ENCODE peak calls at places on chromosomes 6 and 20, in nine cellular contexts. T is ovary, P is stomach, R is astrocyte, Q is MM.1S, W is GM12878, D is prostate gland, M is left ventricle myocardium inferior, H is hepatocyte. G is an unnamed sample.
A peak's percentile ranks its signal among the peaks of the same experiment; 100 is the strongest.

GRCh38 chr6:170089937-170090335 is 200.9 kb downstream of the DLL1 start:
- DNase-seq in W (no peak), D (no peak), Q (no peak), R (no peak), P (no peak), M (no peak), T (no peak), H (no peak), G (no peak)

GRCh38 chr6:33851959-33852358 is 48.2 kb upstream of the MLN start:
- DNase-seq in T (no peak), D (no peak), R (no peak), W (no peak), H (peak; percentile 54), Q (no peak), M (no peak), P (no peak), G (no peak)

GRCh38 chr20:53902968-53903651 is 167.3 kb downstream of the BCAS1 start:
- DNase-seq in D (no peak), P (no peak), H (no peak), W (no peak), T (no peak), M (no peak), R (no peak), Q (no peak), G (no peak)

GRCh38 chr20:12965880-12966270 is 42.9 kb upstream of the SPTLC3 start:
- DNase-seq in R (no peak), D (no peak), H (no peak), T (no peak), Q (no peak), P (no peak), W (no peak), M (no peak), G (no peak)

GRCh38 chr6:113636357-113636824 is 220.8 kb upstream of the MARCKS start:
- DNase-seq in T (no peak), Q (no peak), W (no peak), P (no peak), H (no peak), R (peak; percentile 52), M (no peak), D (no peak), G (no peak)

GRCh38 chr20:23245553-23246128 is 105.0 kb upstream of the NXT1 start:
- DNase-seq in H (peak; percentile 81), W (peak; percentile 48), D (peak; percentile 32), R (no peak), Q (no peak), T (peak; percentile 34), P (peak; percentile 66), M (peak; percentile 72), G (peak; percentile 46)

GRCh38 chr6:38281131-38281530 is 358.6 kb downstream of the BTBD9 start:
- DNase-seq in W (no peak), T (no peak), Q (no peak), P (no peak), D (no peak), H (no peak), R (no peak), M (no peak), G (no peak)

GRCh38 chr20:41664584-41664983 is 46.4 kb upstream of the CHD6 start:
- DNase-seq in H (no peak), R (no peak), M (no peak), D (no peak), Q (peak; percentile 56), W (peak; percentile 59), T (no peak), P (no peak), G (no peak)

GRCh38 chr6:161837854-161838253 is 564.0 kb upstream of the AGPAT4 start:
- DNase-seq in R (peak; percentile 50), D (no peak), T (no peak), M (no peak), Q (no peak), W (no peak), P (no peak), H (no peak), G (no peak)

GRCh38 chr6:3991941-3992340 is 87.0 kb downstream of the FAM217A start:
- DNase-seq in P (no peak), R (no peak), T (no peak), H (no peak), D (no peak), M (no peak), Q (no peak), W (no peak), G (no peak)

GRCh38 chr20:11982289-11982957 is 64.7 kb downstream of the BTBD3 start:
- DNase-seq in T (no peak), Q (no peak), D (no peak), W (no peak), H (peak; percentile 28), R (no peak), P (peak; percentile 55), M (no peak), G (no peak)

GRCh38 chr6:25332165-25332564 is 53.0 kb downstream of the CARMIL1 start:
- DNase-seq in M (no peak), Q (no peak), T (no peak), R (no peak), D (no peak), W (no peak), P (no peak), H (no peak), G (no peak)

GRCh38 chr6:25329156-25329555 is 50.0 kb downstream of the CARMIL1 start:
- DNase-seq in M (no peak), R (no peak), P (no peak), D (no peak), T (no peak), Q (no peak), H (no peak), W (no peak), G (no peak)

GRCh38 chr6:25327372-25327771 is 48.2 kb downstream of the CARMIL1 start:
- DNase-seq in M (no peak), Q (no peak), R (no peak), D (no peak), W (no peak), T (no peak), P (no peak), H (no peak), G (no peak)

GRCh38 chr6:25331085-25331685 is 52.0 kb downstream of the CARMIL1 start:
- DNase-seq in Q (no peak), W (no peak), T (no peak), P (no peak), M (no peak), H (no peak), D (no peak), R (no peak), G (no peak)

DNA sequence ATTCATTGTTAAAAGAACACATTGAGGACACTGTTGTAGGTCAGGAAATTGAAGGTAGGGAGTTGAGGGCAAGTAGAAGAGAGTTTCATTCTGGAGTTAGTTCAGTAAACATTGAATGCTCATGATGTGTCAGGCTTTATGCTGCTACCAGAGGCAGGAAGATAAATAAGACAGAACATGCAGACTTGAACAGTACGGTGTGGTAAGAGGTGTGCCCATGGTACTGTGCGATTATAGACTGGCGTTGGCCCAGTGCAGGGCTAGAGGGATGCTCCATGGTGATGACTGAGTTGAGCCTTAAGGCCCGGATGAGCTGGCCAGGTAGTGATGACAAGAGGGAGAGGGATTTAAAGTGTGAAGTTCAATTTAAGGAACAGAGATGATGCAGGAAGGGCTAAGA is 50.8 kb downstream of the CARMIL1 start:
- DNase-seq in M (no peak), W (no peak), T (no peak), P (no peak), R (no peak), H (no peak), D (peak; percentile 54), Q (no peak), G (no peak)
- H3K4me1 ChIP-seq in M (peaks cover 53% of the 10 kb centered on the region), W (peaks cover 7% of the 10 kb centered on the region), T (peaks cover 2% of the 10 kb centered on the region), P (peaks cover 18% of the 10 kb centered on the region), R (no peaks in the 10 kb centered on the region), H (peaks cover 12% of the 10 kb centered on the region), D (peaks cover 4% of the 10 kb centered on the region), Q (peaks cover 22% of the 10 kb centered on the region), G (no peaks in the 10 kb centered on the region)

GRCh38 chr20:62516345-62516744 is 40.5 kb upstream of the GATA5 start:
- DNase-seq in W (no peak), P (peak; percentile 55), M (peak; percentile 40), H (no peak), D (no peak), Q (no peak), R (no peak), T (no peak), G (no peak)
- TF ChIP-seq CTCF in W (no peak), P (peak; percentile 29), M (peak; percentile 63), H (peak; percentile 25), D (no peak), Q (peak; percentile 19), R (no peak), T (no peak), G (peak; percentile 36)

GRCh38 chr6:46909371-46909770 is 12.4 kb downstream of the ADGRF5 start:
- DNase-seq in P (no peak), W (no peak), R (peak; percentile 33), M (no peak), T (no peak), Q (no peak), D (no peak), H (no peak), G (no peak)

GRCh38 chr6:46917002-46917401 is 4.7 kb downstream of the ADGRF5 start:
- DNase-seq in R (no peak), W (no peak), H (no peak), T (no peak), D (no peak), P (no peak), Q (no peak), M (no peak), G (no peak)

GRCh38 chr6:46918830-46919229 is 2.9 kb downstream of the ADGRF5 start:
- DNase-seq in Q (no peak), H (no peak), P (no peak), M (no peak), D (no peak), W (no peak), R (no peak), T (no peak), G (no peak)

DNA sequence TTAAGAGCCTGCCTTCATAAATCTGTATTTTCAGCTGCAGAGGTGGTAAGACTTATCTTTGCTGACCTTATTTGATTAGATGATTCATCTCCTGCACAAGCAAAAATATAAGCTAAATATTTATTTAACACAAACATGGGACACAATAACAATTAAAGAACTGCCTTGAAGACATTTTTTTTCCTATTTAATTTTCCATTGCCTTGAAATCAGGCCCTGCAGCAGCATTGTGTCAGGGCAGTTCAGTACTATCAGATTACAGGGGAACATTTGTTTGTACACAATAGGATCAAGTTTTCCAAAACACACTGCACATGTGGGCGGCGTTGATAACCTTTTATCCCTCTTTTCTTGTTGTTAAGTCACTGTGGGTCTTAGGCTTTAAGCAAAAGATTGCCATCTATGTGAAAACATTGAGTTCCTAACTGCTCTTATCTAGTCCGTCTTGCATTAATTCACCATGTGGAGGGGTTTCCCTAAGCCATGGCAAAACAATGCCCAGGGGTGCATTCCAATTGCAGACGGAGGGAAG is 7.4 kb downstream of the ADGRF5 start:
- DNase-seq in T (no peak), R (no peak), W (no peak), H (no peak), P (no peak), Q (no peak), D (no peak), M (no peak), G (no peak)
- H3K4me1 ChIP-seq in T (no peaks in the 10 kb centered on the region), R (no peaks in the 10 kb centered on the region), W (no peaks in the 10 kb centered on the region), H (peaks cover 11% of the 10 kb centered on the region), P (no peaks in the 10 kb centered on the region), Q (no peaks in the 10 kb centered on the region), D (no peaks in the 10 kb centered on the region), M (peaks cover 64% of the 10 kb centered on the region), G (no peaks in the 10 kb centered on the region)

DNA sequence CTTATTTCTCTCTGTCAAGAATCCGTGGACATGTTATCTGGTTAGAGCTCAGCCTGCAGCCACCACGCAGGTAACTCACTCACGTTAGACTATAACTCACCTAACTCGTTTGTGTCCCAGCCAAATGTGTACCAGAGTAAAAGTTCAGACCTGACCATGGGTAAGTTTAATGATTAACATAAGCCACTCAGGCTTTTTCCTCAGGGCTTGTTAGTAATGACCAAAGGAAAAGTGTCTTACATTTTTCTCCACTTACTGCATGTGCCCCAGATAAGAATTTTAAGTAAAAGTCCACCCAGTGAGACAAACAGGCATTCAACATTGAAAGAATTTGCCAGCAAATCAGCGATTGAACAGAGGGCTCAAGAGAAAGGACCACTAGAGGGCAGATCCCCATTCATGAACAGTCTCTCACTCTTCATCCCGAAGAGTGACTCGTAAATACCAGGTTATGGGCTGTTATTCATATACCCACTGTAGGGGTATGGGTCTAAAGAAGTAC is at the start of gene PKHD1:
- DNase-seq in D (no peak), M (no peak), R (no peak), H (peak; percentile 56), Q (no peak), W (no peak), P (peak; percentile 48), T (no peak), G (no peak)
- TF ChIP-seq CTCF in D (no peak), M (peak; percentile 40), R (no peak), H (peak; percentile 55), Q (peak; percentile 26), W (peak; percentile 55), P (peak; percentile 26), T (no peak), G (peak; percentile 50)